ENCODE peak calls at places on chromosomes 3 and 15, in six cellular contexts. Q, N, E, C, S and Z are unnamed samples.

GRCh38 chr15:48754011-48754410 is 56.9 kb downstream of the CEP152 start:
- DNase-seq in C (no peak), Q (no peak), E (no peak), N (no peak), S (no peak), Z (no peak)

GRCh38 chr15:48418343-48418742 is 87.1 kb downstream of the DUT start:
- DNase-seq in C (no peak), N (no peak), S (no peak), E (no peak), Q (no peak), Z (no peak)

GRCh38 chr3:190718097-190718496 is 144.4 kb downstream of the GMNC start:
- DNase-seq in E (peak; percentile 12), Q (no peak), C (no peak), N (no peak), S (no peak), Z (no peak)

GRCh38 chr15:72318408-72318942 is 1.5 kb downstream of the CELF6 start:
- DNase-seq in C (no peak), E (no peak), Q (peak; percentile 35), N (no peak), S (no peak), Z (no peak)

GRCh38 chr15:67066041-67067021 is 929 bp downstream of the SMAD3 start:
- DNase-seq in S (peak; percentile 47), C (no peak), E (no peak), N (peak; percentile 34), Q (no peak), Z (no peak)

GRCh38 chr15:41905360-41905793 is 11.5 kb upstream of the SPTBN5 start:
- DNase-seq in E (no peak), N (no peak), Q (no peak), C (no peak), S (no peak), Z (no peak)

GRCh38 chr15:85745525-85745924 is 49.2 kb downstream of the KLHL25 start:
- DNase-seq in N (no peak), S (no peak), Q (no peak), E (no peak), C (no peak), Z (no peak)

GRCh38 chr3:10365791-10366190 is 44.9 kb upstream of the SEC13 start:
- DNase-seq in S (no peak), Q (no peak), N (no peak), E (peak; percentile 69), C (no peak), Z (no peak)

GRCh38 chr3:81744366-81744765 is 17.1 kb downstream of the GBE1 start:
- DNase-seq in E (peak; percentile 89), S (peak; percentile 37), Q (no peak), N (no peak), C (no peak), Z (no peak)